ENCODE peak calls at places on chromosome 18, in six cellular contexts. U is AG10803, B is fibroblast of the aortic adventitia, O is heart right ventricle, Q is AG04450, R is bronchial epithelial cell. N is an unnamed sample.

GRCh38 chr18:27839141-27839540 is 337.8 kb downstream of the CDH2 start:
- DNase-seq in U (peak; percentile 83), R (peak; percentile 97), B (peak; percentile 70), O (no peak), Q (peak; percentile 27), N (peak; percentile 59)

GRCh38 chr18:51278045-51278649 is 80.7 kb upstream of the MEX3C start:
- DNase-seq in U (no peak), Q (no peak), O (no peak), R (peak; percentile 56), B (peak; percentile 10), N (no peak)

GRCh38 chr18:10860937-10861336 is 288.4 kb downstream of the PIEZO2 start:
- DNase-seq in Q (peak; percentile 49), R (no peak), O (no peak), U (no peak), B (peak; percentile 3), N (no peak)

GRCh38 chr18:29218101-29218500 is 1041.2 kb upstream of the CDH2 start:
- DNase-seq in B (peak; percentile 52), R (no peak), O (no peak), U (peak; percentile 17), Q (no peak), N (no peak)

GRCh38 chr18:7485616-7486015 is 81.5 kb upstream of the PTPRM start:
- DNase-seq in U (no peak), B (no peak), Q (no peak), R (no peak), O (no peak), N (no peak)

GRCh38 chr18:3051718-3052410 is 38.9 kb upstream of the LPIN2 start:
- DNase-seq in Q (no peak), R (peak; percentile 70), U (no peak), B (no peak), O (no peak), N (no peak)

GRCh38 chr18:13353424-13353823 is 134.9 kb downstream of the LDLRAD4 start:
- DNase-seq in R (no peak), B (no peak), U (no peak), O (no peak), Q (no peak), N (no peak)

GRCh38 chr18:49841236-49842217 is 28.2 kb upstream of the ACAA2 start:
- DNase-seq in U (no peak), R (no peak), Q (no peak), O (no peak), B (no peak), N (no peak)

GRCh38 chr18:25896956-25897355 is 193.5 kb downstream of the SS18 start:
- DNase-seq in B (no peak), Q (no peak), U (no peak), R (no peak), O (no peak), N (no peak)

GRCh38 chr18:2223394-2223793 is 347.9 kb downstream of the METTL4 start:
- DNase-seq in B (peak; percentile 75), U (no peak), R (no peak), O (no peak), Q (no peak), N (no peak)

GRCh38 chr18:52907522-52907921 is 567.5 kb downstream of the DCC start:
- DNase-seq in R (no peak), U (no peak), B (no peak), O (no peak), Q (no peak), N (no peak)

GRCh38 chr18:58525517-58525916 is 103.4 kb downstream of the ALPK2 start:
- DNase-seq in R (peak; percentile 89), B (no peak), O (no peak), U (peak; percentile 70), Q (peak; percentile 18), N (no peak)

GRCh38 chr18:80009661-80010550 is 21.5 kb upstream of the TXNL4A start:
- DNase-seq in O (peak; percentile 85), B (peak; percentile 98), R (peak; percentile 84), U (peak; percentile 97), Q (peak; percentile 85), N (peak; percentile 84)

GRCh38 chr18:70377317-70377799 is 88.5 kb downstream of the SOCS6 start:
- DNase-seq in O (no peak), B (peak; percentile 48), Q (no peak), R (no peak), U (no peak), N (no peak)

GRCh38 chr18:63979409-63979908 is 9.6 kb downstream of the SERPINB8 start:
- DNase-seq in B (peak; percentile 80), R (peak; percentile 65), Q (peak; percentile 21), U (peak; percentile 76), O (peak; percentile 50), N (peak; percentile 55)

GRCh38 chr18:2656237-2657042 is 914 bp downstream of the SMCHD1 start:
- DNase-seq in U (peak; percentile 39), R (peak; percentile 18), O (peak; percentile 47), B (peak; percentile 38), Q (no peak), N (no peak)

GRCh38 chr18:48529796-48530195 is 9.0 kb upstream of the CTIF start:
- DNase-seq in R (peak; percentile 77), O (peak; percentile 26), B (peak; percentile 32), Q (no peak), U (peak; percentile 94), N (no peak)

GRCh38 chr18:6948656-6949055 is 168.9 kb downstream of the LAMA1 start:
- DNase-seq in O (no peak), B (no peak), R (no peak), Q (no peak), U (no peak), N (no peak)

GRCh38 chr18:79524181-79525078 is 128.7 kb downstream of the NFATC1 start:
- DNase-seq in O (no peak), U (no peak), R (no peak), B (no peak), Q (no peak), N (no peak)

GRCh38 chr18:41690332-41691110 is 264.5 kb upstream of the PIK3C3 start:
- DNase-seq in O (no peak), U (no peak), R (no peak), Q (no peak), B (no peak), N (no peak)

GRCh38 chr18:44708451-44709083 is 27.9 kb downstream of the SETBP1 start:
- DNase-seq in U (no peak), Q (no peak), O (no peak), R (no peak), B (peak; percentile 59), N (no peak)

GRCh38 chr18:58196881-58197872 is 153.2 kb downstream of the NEDD4L start:
- DNase-seq in R (no peak), Q (no peak), U (no peak), B (no peak), O (no peak), N (no peak)

GRCh38 chr18:2979027-2979570 is 33.8 kb downstream of the LPIN2 start:
- DNase-seq in O (no peak), B (peak; percentile 82), U (peak; percentile 72), Q (peak; percentile 37), R (peak; percentile 6), N (peak; percentile 60)

GRCh38 chr18:26103579-26103978 is 13.2 kb upstream of the SS18 start:
- DNase-seq in U (no peak), B (no peak), R (peak; percentile 44), Q (no peak), O (no peak), N (no peak)

GRCh38 chr18:6414723-6415362 is at the start of gene L3MBTL4:
- DNase-seq in Q (no peak), B (no peak), O (peak; percentile 16), U (no peak), R (no peak), N (no peak)

GRCh38 chr18:79964330-79965118 is at the start of gene HSBP1L1:
- DNase-seq in B (peak; percentile 25), Q (no peak), O (no peak), U (peak; percentile 42), R (no peak), N (no peak)

GRCh38 chr18:37538526-37539205 is 26.9 kb downstream of the CELF4 start:
- DNase-seq in U (no peak), O (no peak), R (no peak), B (no peak), Q (no peak), N (no peak)

GRCh38 chr18:79791141-79791972 is 6.4 kb upstream of the KCNG2 start:
- DNase-seq in B (peak; percentile 98), U (peak; percentile 99), O (peak; percentile 23), R (peak; percentile 91), Q (peak; percentile 95), N (peak; percentile 88)

GRCh38 chr18:45954070-45954712 is 12.9 kb downstream of the EPG5 start:
- DNase-seq in U (peak; percentile 93), O (no peak), Q (peak; percentile 78), B (peak; percentile 90), R (peak; percentile 88), N (peak; percentile 58)

GRCh38 chr18:74624491-74624890 is 26.8 kb downstream of the ZNF407 start:
- DNase-seq in U (peak; percentile 25), R (no peak), B (no peak), O (no peak), Q (no peak), N (no peak)

GRCh38 chr18:74622079-74622478 is 24.4 kb downstream of the ZNF407 start:
- DNase-seq in Q (no peak), O (no peak), U (no peak), B (no peak), R (no peak), N (no peak)

GRCh38 chr18:74626311-74626874 is 28.7 kb downstream of the ZNF407 start:
- DNase-seq in Q (no peak), O (no peak), B (no peak), R (no peak), U (no peak), N (no peak)

GRCh38 chr18:74625157-74625556 is 27.5 kb downstream of the ZNF407 start:
- DNase-seq in O (no peak), B (no peak), U (peak; percentile 66), R (no peak), Q (no peak), N (no peak)

GRCh38 chr18:74623047-74623816 is 25.6 kb downstream of the ZNF407 start:
- DNase-seq in R (no peak), Q (no peak), B (peak; percentile 28), U (peak; percentile 25), O (no peak), N (no peak)
- TF ChIP-seq CTCF in R (peak; percentile 28), Q (peak; percentile 48), B (peak; percentile 43), U (peak; percentile 47), O (peak; percentile 55), N (peak; percentile 51)

GRCh38 chr18:55448390-55448789 is 139.6 kb downstream of the TCF4 start:
- DNase-seq in O (no peak), Q (no peak), U (no peak), R (no peak), B (no peak), N (no peak)
- H3K4me3 ChIP-seq in O (no peak overlapping the region), Q (no peak overlapping the region), U (no peak overlapping the region), R (no peak overlapping the region), B (no peak overlapping the region), N (no peak overlapping the region)

DNA sequence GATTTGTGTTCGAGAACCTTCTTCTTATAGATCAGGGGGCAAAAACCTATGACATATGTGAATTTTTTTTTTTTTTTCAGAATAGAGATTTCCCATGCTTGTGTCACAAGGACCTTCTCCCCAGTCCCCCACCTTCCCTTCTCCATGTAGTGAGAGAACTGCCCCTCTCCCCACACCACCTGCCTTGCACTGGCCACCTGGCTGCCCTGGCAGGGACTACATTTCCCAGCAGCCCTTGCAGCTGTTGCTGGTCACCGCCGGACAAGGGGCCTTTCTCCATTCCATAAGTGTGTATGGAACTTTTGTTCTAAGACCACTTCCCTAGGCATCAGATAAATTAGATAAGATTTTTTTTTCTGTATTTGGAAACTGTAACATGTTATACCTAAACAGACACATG is 22.2 kb downstream of the MBP start:
- DNase-seq in U (no peak), B (no peak), O (no peak), R (no peak), Q (no peak), N (no peak)
- TF ChIP-seq CTCF in U (no peak), B (peak; percentile 8), O (no peak), R (no peak), Q (no peak), N (no peak)

GRCh38 chr18:12334280-12335262 is 26.5 kb downstream of the TUBB6 start:
- DNase-seq in R (no peak), U (no peak), O (no peak), B (no peak), Q (no peak), N (no peak)
- H3K4me3 ChIP-seq in R (no peak overlapping the region), U (no peak overlapping the region), O (no peak overlapping the region), B (no peak overlapping the region), Q (no peak overlapping the region), N (no peak overlapping the region)